ENCODE peak calls at places on chromosomes 11 and 22, in six cellular contexts. C is GM10248, T is upper lobe of right lung, K is nephron progenitor cell, N is heart right ventricle, D is fibroblast of the aortic adventitia. V is an unnamed sample.

GRCh38 chr11:58905716-58906547 is 33.4 kb upstream of the GLYATL1 start:
- DNase-seq in C (no peak), T (no peak), K (peak; percentile 82), N (peak; percentile 43), D (peak; percentile 94), V (no peak)

GRCh38 chr11:19792510-19792909 is 79.9 kb downstream of the NAV2 start:
- DNase-seq in C (no peak), T (no peak), K (no peak), N (no peak), D (no peak), V (no peak)

GRCh38 chr11:87597696-87598095 is 560.0 kb downstream of the TMEM135 start:
- DNase-seq in C (no peak), T (no peak), K (no peak), N (no peak), D (no peak), V (no peak)

GRCh38 chr11:129252621-129253020 is 60.5 kb upstream of the ARHGAP32 start:
- DNase-seq in C (no peak), T (no peak), K (no peak), N (no peak), D (no peak), V (no peak)

GRCh38 chr11:88689548-88690240 is 352.2 kb upstream of the CTSC start:
- DNase-seq in C (no peak), T (no peak), K (no peak), N (no peak), D (no peak), V (no peak)

GRCh38 chr22:46593996-46594946 is 25.9 kb upstream of the GRAMD4 start:
- DNase-seq in C (no peak), T (no peak), K (no peak), N (no peak), D (no peak), V (no peak)

GRCh38 chr11:28703371-28703770 is 595.2 kb downstream of the METTL15 start:
- DNase-seq in C (no peak), T (no peak), K (no peak), N (no peak), D (no peak), V (no peak)

GRCh38 chr22:45212992-45213751 is 27.5 kb downstream of the KIAA0930 start:
- DNase-seq in C (no peak), T (peak; percentile 67), K (no peak), N (peak; percentile 49), D (peak; percentile 70), V (no peak)

GRCh38 chr22:49429066-49429465 is 398.6 kb downstream of the BRD1 start:
- DNase-seq in C (no peak), T (no peak), K (no peak), N (no peak), D (no peak), V (no peak)

GRCh38 chr11:128908391-128909246 is 17.5 kb downstream of the KCNJ5 start:
- DNase-seq in C (no peak), T (no peak), K (no peak), N (peak; percentile 72), D (peak; percentile 71), V (peak; percentile 45)

GRCh38 chr11:75583710-75584658 is 21.9 kb downstream of the SERPINH1 start:
- DNase-seq in C (peak; percentile 39), T (peak; percentile 85), K (peak; percentile 56), N (peak; percentile 78), D (peak; percentile 76), V (peak; percentile 16)

GRCh38 chr11:125214466-125215204 is 50.1 kb downstream of the PKNOX2 start:
- DNase-seq in C (no peak), T (no peak), K (peak; percentile 53), N (peak; percentile 58), D (peak; percentile 55), V (no peak)

GRCh38 chr11:12106501-12106900 is 3.9 kb upstream of the MICAL2 start:
- DNase-seq in C (no peak), T (no peak), K (no peak), N (no peak), D (no peak), V (no peak)

GRCh38 chr11:85947431-85948272 is 92.5 kb downstream of the CCDC83 start:
- DNase-seq in C (peak; percentile 23), T (no peak), K (no peak), N (no peak), D (peak; percentile 94), V (peak; percentile 60)

GRCh38 chr22:20080776-20081654 is 974 bp downstream of the DGCR8 start:
- DNase-seq in C (no peak), T (no peak), K (peak; percentile 32), N (no peak), D (peak; percentile 54), V (peak; percentile 38)

GRCh38 chr11:95794086-95794485 is 3.8 kb downstream of the CEP57 start:
- DNase-seq in C (no peak), T (no peak), K (no peak), N (no peak), D (no peak), V (no peak)

GRCh38 chr11:132911186-132911585 is 621.1 kb downstream of the OPCML start:
- DNase-seq in C (no peak), T (no peak), K (no peak), N (no peak), D (peak; percentile 2), V (no peak)

GRCh38 chr11:96097844-96098421 is 174.0 kb upstream of the MTMR2 start:
- DNase-seq in C (no peak), T (no peak), K (no peak), N (no peak), D (peak; percentile 35), V (no peak)

GRCh38 chr11:29435421-29435820 is 581.4 kb downstream of the KCNA4 start:
- DNase-seq in C (no peak), T (no peak), K (no peak), N (no peak), D (peak; percentile 19), V (no peak)

GRCh38 chr11:75773595-75774353 is 5.2 kb downstream of the DGAT2 start:
- DNase-seq in C (peak; percentile 85), T (no peak), K (no peak), N (no peak), D (no peak), V (peak; percentile 44)

GRCh38 chr11:70942593-70942992 is 309.8 kb downstream of the SHANK2 start:
- DNase-seq in C (no peak), T (no peak), K (peak; percentile 25), N (no peak), D (no peak), V (peak; percentile 26)

GRCh38 chr11:69238562-69239319 is 55.2 kb upstream of the MYEOV start:
- DNase-seq in C (peak; percentile 44), T (no peak), K (no peak), N (no peak), D (no peak), V (peak; percentile 43)

GRCh38 chr11:90197377-90197776 is 25.5 kb downstream of the CHORDC1 start:
- DNase-seq in C (no peak), T (no peak), K (no peak), N (no peak), D (no peak), V (no peak)

GRCh38 chr11:91141655-91142054 is 918.8 kb upstream of the CHORDC1 start:
- DNase-seq in C (no peak), T (no peak), K (no peak), N (no peak), D (no peak), V (no peak)

GRCh38 chr11:113475160-113475761 is at the start of gene DRD2:
- DNase-seq in C (no peak), T (no peak), K (peak; percentile 73), N (no peak), D (no peak), V (no peak)

GRCh38 chr11:75827562-75827961 is 12.6 kb downstream of the UVRAG start:
- DNase-seq in C (no peak), T (no peak), K (no peak), N (no peak), D (peak; percentile 52), V (no peak)

GRCh38 chr11:112320668-112321067 is 60.0 kb upstream of the PLET1 start:
- DNase-seq in C (no peak), T (peak; percentile 81), K (no peak), N (peak; percentile 65), D (peak; percentile 84), V (no peak)

GRCh38 chr11:35236667-35237003 is 97.7 kb downstream of the CD44 start:
- DNase-seq in C (no peak), T (no peak), K (no peak), N (no peak), D (no peak), V (no peak)

DNA sequence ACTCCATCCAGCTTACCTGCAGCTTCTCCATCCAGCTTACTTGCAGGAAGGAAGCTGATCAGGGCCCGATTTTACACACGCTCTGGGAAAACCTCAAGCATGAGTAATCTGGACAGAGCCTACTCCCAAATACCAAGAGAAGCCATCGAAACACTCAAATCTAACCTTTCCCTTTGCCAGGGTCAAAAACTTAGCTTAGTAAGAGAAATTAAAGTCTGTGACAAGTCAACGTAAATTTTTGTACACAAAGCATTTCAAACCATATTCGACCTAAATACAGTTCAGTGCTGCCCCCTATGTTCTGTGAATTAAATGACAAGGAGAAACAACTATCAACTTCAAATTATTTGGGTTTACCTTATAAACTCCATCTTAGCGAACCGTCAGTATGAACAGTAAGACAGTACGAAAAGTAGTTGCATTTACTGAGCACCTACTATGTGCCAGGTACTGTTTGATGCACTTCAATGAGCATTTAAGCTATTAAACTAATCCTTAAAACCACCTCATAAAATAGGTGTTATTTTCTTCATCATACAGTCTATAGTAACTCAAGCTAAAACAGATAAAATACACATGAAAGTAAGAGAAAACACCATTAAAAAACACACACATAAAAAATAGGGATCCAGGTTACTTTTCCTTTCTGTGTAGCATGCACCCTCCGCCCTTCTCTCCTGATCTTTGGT is 36.9 kb downstream of the ARFGAP3 start:
- DNase-seq in C (no peak), T (no peak), K (no peak), N (no peak), D (peak; percentile 90), V (no peak)
- TF ChIP-seq CTCF in C (no peak), T (peak; percentile 55), K (peak; percentile 54), N (no peak), D (peak; percentile 57), V (no peak)

GRCh38 chr22:38291201-38291777 is 18.5 kb upstream of the TMEM184B start:
- DNase-seq in C (no peak), T (no peak), K (no peak), N (no peak), D (no peak), V (no peak)
- TF ChIP-seq CTCF in C (no peak), T (no peak), K (no peak), N (no peak), D (no peak), V (no peak)

GRCh38 chr11:61769169-61769920 is 16.9 kb downstream of the MYRF start:
- DNase-seq in C (no peak), T (peak; percentile 74), K (peak; percentile 48), N (no peak), D (peak; percentile 22), V (no peak)
- TF ChIP-seq CTCF in C (no peak), T (peak; percentile 22), K (peak; percentile 50), N (no peak), D (peak; percentile 36), V (no peak)

DNA sequence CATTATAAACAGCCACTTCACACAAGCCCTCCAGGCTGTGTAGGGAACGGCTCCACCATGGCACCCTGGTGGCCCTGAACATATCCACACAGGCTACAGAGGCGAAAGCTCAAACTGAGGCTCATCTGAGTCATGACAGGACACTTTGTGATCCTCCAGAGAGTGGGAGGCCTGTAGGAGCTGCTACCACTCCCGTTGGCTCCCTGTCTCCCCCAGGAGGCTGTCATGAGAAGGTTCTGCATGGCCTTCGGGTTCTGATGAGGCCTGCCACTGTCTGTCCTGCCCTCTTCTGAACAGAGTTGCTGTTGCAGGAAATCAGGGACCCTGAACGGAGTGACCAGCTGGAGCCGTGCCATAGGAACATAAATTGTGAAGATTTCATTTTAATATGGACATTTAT is 23.8 kb upstream of the ALDH3B2 start:
- DNase-seq in C (peak; percentile 34), T (no peak), K (no peak), N (no peak), D (no peak), V (peak; percentile 36)
- TF ChIP-seq CTCF in C (peak; percentile 31), T (no peak), K (no peak), N (no peak), D (no peak), V (no peak)